ENCODE peak calls at places on chromosomes 5 and 9, in six cellular contexts. V is substantia nigra; N is activated T-helper 1 cell treated with anti-CD3 and anti-CD28 coated beads, Interleukin-2, amount 50 U/mL, for 16 hours; Y is lower leg skin; B is stimulated activated CD4-positive, alpha-beta T cell treated with anti-CD3 and anti-CD28 coated beads, Interleukin-4, amount 100 ng/mL, for 48 hours; G is H9. S is an unnamed sample.
A peak's percentile ranks its signal among the peaks of the same experiment; 100 is the strongest.

GRCh38 chr9:122113574-122113973 is 20.5 kb upstream of the TTLL11 start:
- DNase-seq in V (no peak), N (no peak), Y (no peak), B (no peak), G (no peak), S (no peak)

GRCh38 chr5:97365918-97366317 is 182.9 kb upstream of the RIOK2 start:
- DNase-seq in V (no peak), N (no peak), Y (no peak), B (no peak), G (no peak), S (no peak)

GRCh38 chr9:94655739-94656138 is 16.4 kb upstream of the FBP1 start:
- DNase-seq in V (no peak), N (no peak), Y (no peak), B (no peak), G (no peak), S (no peak)

GRCh38 chr5:172005708-172006377 is 595 bp downstream of the FBXW11 start:
- DNase-seq in V (peak; percentile 45), N (no peak), Y (no peak), B (peak; percentile 14), G (peak; percentile 39), S (no peak)

GRCh38 chr9:83622814-83623633 is at the start of gene IDNK:
- DNase-seq in V (peak; percentile 81), N (peak; percentile 37), Y (peak; percentile 93), B (peak; percentile 56), G (peak; percentile 70), S (peak; percentile 71)

GRCh38 chr5:108686676-108687075 is 61.0 kb upstream of the FER start:
- DNase-seq in V (no peak), N (no peak), Y (no peak), B (no peak), G (no peak), S (no peak)

GRCh38 chr9:16029056-16029615 is 476.3 kb downstream of the CCDC171 start:
- DNase-seq in V (no peak), N (no peak), Y (no peak), B (no peak), G (no peak), S (no peak)

GRCh38 chr5:42951169-42951846 is 88.8 kb downstream of the ANXA2R start:
- DNase-seq in V (no peak), N (peak; percentile 50), Y (peak; percentile 90), B (peak; percentile 72), G (no peak), S (peak; percentile 51)

GRCh38 chr5:35956429-35956828 is 18.0 kb upstream of the CAPSL start:
- DNase-seq in V (no peak), N (no peak), Y (no peak), B (no peak), G (no peak), S (no peak)

GRCh38 chr5:80184235-80185023 is 71.4 kb downstream of the SERINC5 start:
- DNase-seq in V (no peak), N (no peak), Y (no peak), B (no peak), G (peak; percentile 80), S (no peak)

GRCh38 chr5:138461343-138462125 is 3.7 kb upstream of the EGR1 start:
- DNase-seq in V (no peak), N (no peak), Y (no peak), B (no peak), G (no peak), S (no peak)